ENCODE peak calls at places on chromosome 19, in eight cellular contexts. One of them, this sample, is unnamed.

GRCh38 chr19:14004619-14005380 is 1.3 kb downstream of the RFX1 start:
- DNase-seq in AG08395: peak
- DNase-seq in NCI-H1930: no peak
- DNase-seq in dorsolateral prefrontal cortex: no peak
- DNase-seq in substantia nigra: peak
- DNase-seq in GM04503: no peak
- DNase-seq in NK-92 treated with Interleukin-12 subunit alpha and Interleukin-12 subunit beta, amount 100 ng/mL, for 24 hours: no peak
- DNase-seq in hypothalamus: peak
- DNase-seq in this sample: peak

GRCh38 chr19:10655457-10656312 is 1.5 kb downstream of the ILF3 start:
- DNase-seq in NCI-H1930: no peak
- DNase-seq in dorsolateral prefrontal cortex: no peak
- DNase-seq in hypothalamus: no peak
- DNase-seq in NK-92 treated with Interleukin-12 subunit alpha and Interleukin-12 subunit beta, amount 100 ng/mL, for 24 hours: no peak
- DNase-seq in GM04503: no peak
- DNase-seq in AG08395: peak
- DNase-seq in substantia nigra: no peak
- DNase-seq in this sample: no peak

GRCh38 chr19:56837492-56837891 is 3.0 kb downstream of the PEG3 start:
- DNase-seq in dorsolateral prefrontal cortex: peak
- DNase-seq in AG08395: no peak
- DNase-seq in NCI-H1930: peak
- DNase-seq in substantia nigra: peak
- DNase-seq in GM04503: no peak
- DNase-seq in hypothalamus: peak
- DNase-seq in NK-92 treated with Interleukin-12 subunit alpha and Interleukin-12 subunit beta, amount 100 ng/mL, for 24 hours: no peak
- DNase-seq in this sample: peak

GRCh38 chr19:44525721-44526430 is 3.6 kb downstream of the CEACAM20 start:
- DNase-seq in NCI-H1930: no peak
- DNase-seq in NK-92 treated with Interleukin-12 subunit alpha and Interleukin-12 subunit beta, amount 100 ng/mL, for 24 hours: no peak
- DNase-seq in GM04503: no peak
- DNase-seq in AG08395: no peak
- DNase-seq in hypothalamus: no peak
- DNase-seq in substantia nigra: no peak
- DNase-seq in dorsolateral prefrontal cortex: no peak
- DNase-seq in this sample: no peak

GRCh38 chr19:31572671-31573298 is 223.5 kb upstream of the TSHZ3 start:
- DNase-seq in substantia nigra: no peak
- DNase-seq in NCI-H1930: no peak
- DNase-seq in NK-92 treated with Interleukin-12 subunit alpha and Interleukin-12 subunit beta, amount 100 ng/mL, for 24 hours: no peak
- DNase-seq in GM04503: no peak
- DNase-seq in dorsolateral prefrontal cortex: no peak
- DNase-seq in hypothalamus: no peak
- DNase-seq in AG08395: no peak
- DNase-seq in this sample: no peak

GRCh38 chr19:38183227-38183914 is 40.7 kb downstream of the DPF1 start:
- DNase-seq in GM04503: no peak
- DNase-seq in AG08395: peak
- DNase-seq in substantia nigra: no peak
- DNase-seq in NCI-H1930: no peak
- DNase-seq in hypothalamus: no peak
- DNase-seq in dorsolateral prefrontal cortex: no peak
- DNase-seq in NK-92 treated with Interleukin-12 subunit alpha and Interleukin-12 subunit beta, amount 100 ng/mL, for 24 hours: no peak
- DNase-seq in this sample: peak

GRCh38 chr19:19074172-19074905 is 10.5 kb downstream of the SLC25A42 start:
- DNase-seq in NCI-H1930: no peak
- DNase-seq in AG08395: no peak
- DNase-seq in substantia nigra: no peak
- DNase-seq in NK-92 treated with Interleukin-12 subunit alpha and Interleukin-12 subunit beta, amount 100 ng/mL, for 24 hours: no peak
- DNase-seq in GM04503: no peak
- DNase-seq in hypothalamus: no peak
- DNase-seq in dorsolateral prefrontal cortex: no peak
- DNase-seq in this sample: no peak

GRCh38 chr19:43778651-43779050 is 2.1 kb downstream of the KCNN4 start:
- DNase-seq in hypothalamus: no peak
- DNase-seq in dorsolateral prefrontal cortex: no peak
- DNase-seq in AG08395: no peak
- DNase-seq in GM04503: no peak
- DNase-seq in NCI-H1930: no peak
- DNase-seq in NK-92 treated with Interleukin-12 subunit alpha and Interleukin-12 subunit beta, amount 100 ng/mL, for 24 hours: no peak
- DNase-seq in substantia nigra: no peak
- DNase-seq in this sample: no peak

GRCh38 chr19:6516659-6517291 is 14.1 kb upstream of the TNFSF9 start:
- DNase-seq in substantia nigra: peak
- DNase-seq in AG08395: peak
- DNase-seq in NCI-H1930: peak
- DNase-seq in hypothalamus: peak
- DNase-seq in dorsolateral prefrontal cortex: peak
- DNase-seq in NK-92 treated with Interleukin-12 subunit alpha and Interleukin-12 subunit beta, amount 100 ng/mL, for 24 hours: peak
- DNase-seq in GM04503: peak
- DNase-seq in this sample: no peak

GRCh38 chr19:36100476-36100875 is 10.5 kb upstream of the OVOL3 start:
- DNase-seq in NCI-H1930: no peak
- DNase-seq in AG08395: no peak
- DNase-seq in GM04503: no peak
- DNase-seq in NK-92 treated with Interleukin-12 subunit alpha and Interleukin-12 subunit beta, amount 100 ng/mL, for 24 hours: no peak
- DNase-seq in dorsolateral prefrontal cortex: peak
- DNase-seq in substantia nigra: no peak
- DNase-seq in hypothalamus: no peak
- DNase-seq in this sample: no peak

GRCh38 chr19:42386974-42387707 is 3.0 kb downstream of the CNFN start:
- DNase-seq in NCI-H1930: peak
- DNase-seq in dorsolateral prefrontal cortex: peak
- DNase-seq in AG08395: peak
- DNase-seq in NK-92 treated with Interleukin-12 subunit alpha and Interleukin-12 subunit beta, amount 100 ng/mL, for 24 hours: no peak
- DNase-seq in hypothalamus: no peak
- DNase-seq in GM04503: no peak
- DNase-seq in substantia nigra: no peak
- DNase-seq in this sample: no peak

GRCh38 chr19:17932485-17933338 is at the start of gene CCDC124:
- DNase-seq in hypothalamus: peak
- DNase-seq in NK-92 treated with Interleukin-12 subunit alpha and Interleukin-12 subunit beta, amount 100 ng/mL, for 24 hours: peak
- DNase-seq in dorsolateral prefrontal cortex: peak
- DNase-seq in AG08395: peak
- DNase-seq in GM04503: peak
- DNase-seq in substantia nigra: peak
- DNase-seq in NCI-H1930: peak
- DNase-seq in this sample: peak

GRCh38 chr19:10701955-10702307 is 692 bp downstream of the QTRT1 start:
- DNase-seq in NK-92 treated with Interleukin-12 subunit alpha and Interleukin-12 subunit beta, amount 100 ng/mL, for 24 hours: no peak
- DNase-seq in AG08395: no peak
- DNase-seq in GM04503: no peak
- DNase-seq in NCI-H1930: no peak
- DNase-seq in substantia nigra: no peak
- DNase-seq in dorsolateral prefrontal cortex: no peak
- DNase-seq in hypothalamus: no peak
- DNase-seq in this sample: no peak

GRCh38 chr19:608155-609000 is 18.7 kb downstream of the HCN2 start:
- DNase-seq in GM04503: no peak
- DNase-seq in dorsolateral prefrontal cortex: no peak
- DNase-seq in NCI-H1930: no peak
- DNase-seq in substantia nigra: no peak
- DNase-seq in NK-92 treated with Interleukin-12 subunit alpha and Interleukin-12 subunit beta, amount 100 ng/mL, for 24 hours: no peak
- DNase-seq in hypothalamus: no peak
- DNase-seq in AG08395: no peak
- DNase-seq in this sample: no peak

GRCh38 chr19:17052439-17052838 is 22.8 kb downstream of the HAUS8 start:
- DNase-seq in hypothalamus: no peak
- DNase-seq in substantia nigra: no peak
- DNase-seq in GM04503: no peak
- DNase-seq in dorsolateral prefrontal cortex: peak
- DNase-seq in AG08395: peak
- DNase-seq in NK-92 treated with Interleukin-12 subunit alpha and Interleukin-12 subunit beta, amount 100 ng/mL, for 24 hours: no peak
- DNase-seq in NCI-H1930: no peak
- DNase-seq in this sample: peak

GRCh38 chr19:11931513-11931912 is 6.6 kb downstream of the ZNF700 start:
- DNase-seq in GM04503: no peak
- DNase-seq in dorsolateral prefrontal cortex: no peak
- DNase-seq in substantia nigra: no peak
- DNase-seq in hypothalamus: no peak
- DNase-seq in NCI-H1930: no peak
- DNase-seq in NK-92 treated with Interleukin-12 subunit alpha and Interleukin-12 subunit beta, amount 100 ng/mL, for 24 hours: no peak
- DNase-seq in AG08395: no peak
- DNase-seq in this sample: no peak

GRCh38 chr19:46533085-46534081 is 37.7 kb upstream of the PNMA8B start:
- DNase-seq in NCI-H1930: no peak
- DNase-seq in dorsolateral prefrontal cortex: no peak
- DNase-seq in NK-92 treated with Interleukin-12 subunit alpha and Interleukin-12 subunit beta, amount 100 ng/mL, for 24 hours: no peak
- DNase-seq in AG08395: no peak
- DNase-seq in substantia nigra: no peak
- DNase-seq in GM04503: no peak
- DNase-seq in hypothalamus: no peak
- DNase-seq in this sample: no peak

GRCh38 chr19:53626941-53627340 is 4.9 kb upstream of the DPRX start:
- DNase-seq in GM04503: no peak
- DNase-seq in hypothalamus: no peak
- DNase-seq in NCI-H1930: no peak
- DNase-seq in NK-92 treated with Interleukin-12 subunit alpha and Interleukin-12 subunit beta, amount 100 ng/mL, for 24 hours: no peak
- DNase-seq in dorsolateral prefrontal cortex: no peak
- DNase-seq in substantia nigra: no peak
- DNase-seq in AG08395: no peak
- DNase-seq in this sample: no peak

GRCh38 chr19:9877775-9878510 is 42.8 kb downstream of the PIN1 start:
- DNase-seq in substantia nigra: no peak
- DNase-seq in AG08395: no peak
- DNase-seq in hypothalamus: no peak
- DNase-seq in NCI-H1930: no peak
- DNase-seq in dorsolateral prefrontal cortex: no peak
- DNase-seq in GM04503: no peak
- DNase-seq in NK-92 treated with Interleukin-12 subunit alpha and Interleukin-12 subunit beta, amount 100 ng/mL, for 24 hours: no peak
- DNase-seq in this sample: no peak

GRCh38 chr19:2315818-2316353 is 7.9 kb upstream of the LINGO3 start:
- DNase-seq in NK-92 treated with Interleukin-12 subunit alpha and Interleukin-12 subunit beta, amount 100 ng/mL, for 24 hours: no peak
- DNase-seq in dorsolateral prefrontal cortex: no peak
- DNase-seq in GM04503: no peak
- DNase-seq in hypothalamus: peak
- DNase-seq in NCI-H1930: no peak
- DNase-seq in substantia nigra: peak
- DNase-seq in AG08395: peak
- DNase-seq in this sample: peak

GRCh38 chr19:55131421-55131820 is 14.0 kb upstream of the PPP1R12C start:
- DNase-seq in NK-92 treated with Interleukin-12 subunit alpha and Interleukin-12 subunit beta, amount 100 ng/mL, for 24 hours: no peak
- DNase-seq in hypothalamus: no peak
- DNase-seq in AG08395: no peak
- DNase-seq in GM04503: peak
- DNase-seq in NCI-H1930: no peak
- DNase-seq in dorsolateral prefrontal cortex: no peak
- DNase-seq in substantia nigra: no peak
- DNase-seq in this sample: no peak

GRCh38 chr19:16315825-16316505 is 8.7 kb upstream of the KLF2 start:
- DNase-seq in hypothalamus: no peak
- DNase-seq in dorsolateral prefrontal cortex: no peak
- DNase-seq in NCI-H1930: no peak
- DNase-seq in GM04503: peak
- DNase-seq in substantia nigra: no peak
- DNase-seq in NK-92 treated with Interleukin-12 subunit alpha and Interleukin-12 subunit beta, amount 100 ng/mL, for 24 hours: no peak
- DNase-seq in AG08395: peak
- DNase-seq in this sample: no peak

GRCh38 chr19:39983695-39984302 is 12.8 kb downstream of the PSMC4 start:
- DNase-seq in NK-92 treated with Interleukin-12 subunit alpha and Interleukin-12 subunit beta, amount 100 ng/mL, for 24 hours: no peak
- DNase-seq in substantia nigra: no peak
- DNase-seq in hypothalamus: no peak
- DNase-seq in dorsolateral prefrontal cortex: no peak
- DNase-seq in NCI-H1930: no peak
- DNase-seq in GM04503: no peak
- DNase-seq in AG08395: no peak
- DNase-seq in this sample: no peak

GRCh38 chr19:35149463-35149862 is 5.1 kb upstream of the FXYD5 start:
- DNase-seq in dorsolateral prefrontal cortex: no peak
- DNase-seq in substantia nigra: no peak
- DNase-seq in GM04503: no peak
- DNase-seq in AG08395: no peak
- DNase-seq in hypothalamus: no peak
- DNase-seq in NCI-H1930: no peak
- DNase-seq in NK-92 treated with Interleukin-12 subunit alpha and Interleukin-12 subunit beta, amount 100 ng/mL, for 24 hours: no peak
- DNase-seq in this sample: no peak

GRCh38 chr19:48629599-48630288 is 7.4 kb downstream of the DBP start:
- DNase-seq in GM04503: no peak
- DNase-seq in NCI-H1930: no peak
- DNase-seq in substantia nigra: no peak
- DNase-seq in AG08395: no peak
- DNase-seq in dorsolateral prefrontal cortex: peak
- DNase-seq in NK-92 treated with Interleukin-12 subunit alpha and Interleukin-12 subunit beta, amount 100 ng/mL, for 24 hours: no peak
- DNase-seq in hypothalamus: no peak
- DNase-seq in this sample: peak

GRCh38 chr19:57152921-57153320 is 7.9 kb upstream of the ZIM3 start:
- DNase-seq in hypothalamus: no peak
- DNase-seq in substantia nigra: no peak
- DNase-seq in NCI-H1930: no peak
- DNase-seq in NK-92 treated with Interleukin-12 subunit alpha and Interleukin-12 subunit beta, amount 100 ng/mL, for 24 hours: no peak
- DNase-seq in GM04503: no peak
- DNase-seq in dorsolateral prefrontal cortex: no peak
- DNase-seq in AG08395: no peak
- DNase-seq in this sample: no peak

GRCh38 chr19:50384685-50385535 is 763 bp downstream of the POLD1 start:
- DNase-seq in dorsolateral prefrontal cortex: no peak
- DNase-seq in NK-92 treated with Interleukin-12 subunit alpha and Interleukin-12 subunit beta, amount 100 ng/mL, for 24 hours: no peak
- DNase-seq in hypothalamus: no peak
- DNase-seq in AG08395: no peak
- DNase-seq in GM04503: peak
- DNase-seq in NCI-H1930: no peak
- DNase-seq in substantia nigra: no peak
- DNase-seq in this sample: no peak

GRCh38 chr19:56138069-56138468 is 3.0 kb upstream of the ZNF444 start:
- DNase-seq in AG08395: no peak
- DNase-seq in substantia nigra: no peak
- DNase-seq in hypothalamus: no peak
- DNase-seq in NK-92 treated with Interleukin-12 subunit alpha and Interleukin-12 subunit beta, amount 100 ng/mL, for 24 hours: no peak
- DNase-seq in dorsolateral prefrontal cortex: no peak
- DNase-seq in GM04503: no peak
- DNase-seq in NCI-H1930: no peak
- DNase-seq in this sample: no peak

GRCh38 chr19:55368701-55369563 is 1.3 kb downstream of the IL11 start:
- DNase-seq in dorsolateral prefrontal cortex: no peak
- DNase-seq in hypothalamus: no peak
- DNase-seq in AG08395: peak
- DNase-seq in substantia nigra: no peak
- DNase-seq in GM04503: no peak
- DNase-seq in NCI-H1930: no peak
- DNase-seq in NK-92 treated with Interleukin-12 subunit alpha and Interleukin-12 subunit beta, amount 100 ng/mL, for 24 hours: no peak
- DNase-seq in this sample: no peak